ENCODE peak calls at places on chromosomes 13 and 19, in eight cellular contexts. U is endothelial cell of umbilical vein, Z is stomach, P is vagina, X is prostate gland, N is GM23338, C is HepG2, S is spleen. W is an unnamed sample.
A peak's percentile ranks its signal among the peaks of the same experiment; 100 is the strongest.

GRCh38 chr19:2084993-2085720 is 11.0 kb downstream of the MOB3A start:
- DNase-seq in X (no peak), C (no peak), S (peak; percentile 97), P (no peak), Z (peak; percentile 76), U (peak; percentile 34), N (no peak), W (peak; percentile 82)

GRCh38 chr19:35750167-35750566 is 1.8 kb downstream of the LIN37 start:
- DNase-seq in X (no peak), N (no peak), S (no peak), Z (no peak), P (no peak), C (no peak), U (no peak), W (no peak)

GRCh38 chr19:18439025-18439909 is 1.3 kb upstream of the ISYNA1 start:
- DNase-seq in Z (peak; percentile 58), C (peak; percentile 72), X (no peak), S (peak; percentile 64), U (no peak), P (no peak), N (peak; percentile 56), W (no peak)

GRCh38 chr13:50215389-50215788 is 200.1 kb downstream of the KCNRG start:
- DNase-seq in U (no peak), P (no peak), Z (no peak), X (no peak), S (no peak), N (no peak), C (peak; percentile 27), W (no peak)

GRCh38 chr13:86653009-86653408 is 853.8 kb upstream of the SLITRK6 start:
- DNase-seq in P (no peak), U (no peak), X (no peak), S (no peak), Z (no peak), C (no peak), N (no peak), W (no peak)

GRCh38 chr19:46623915-46624502 is 880 bp downstream of the PTGIR start:
- DNase-seq in S (no peak), N (no peak), U (no peak), Z (no peak), X (no peak), P (no peak), C (no peak), W (no peak)

GRCh38 chr13:99985243-99985874 is 3.8 kb downstream of the ZIC2 start:
- DNase-seq in X (no peak), P (no peak), N (peak; percentile 81), Z (no peak), U (no peak), S (no peak), C (no peak), W (no peak)

GRCh38 chr19:34432797-34433196 is 4.6 kb downstream of the UBA2 start:
- DNase-seq in P (no peak), Z (no peak), X (no peak), U (peak; percentile 53), S (no peak), N (peak; percentile 2), C (no peak), W (no peak)

GRCh38 chr13:75357576-75358295 is 124.2 kb downstream of the TBC1D4 start:
- DNase-seq in N (peak; percentile 83), P (no peak), X (no peak), Z (no peak), U (peak; percentile 78), C (peak; percentile 69), S (no peak), W (no peak)

GRCh38 chr19:6138511-6138910 is 3.0 kb downstream of the ACSBG2 start:
- DNase-seq in N (no peak), Z (no peak), U (no peak), P (no peak), S (no peak), X (no peak), C (no peak), W (no peak)

GRCh38 chr13:98998831-98999634 is 21.2 kb upstream of the DOCK9 start:
- DNase-seq in S (no peak), N (no peak), X (no peak), P (no peak), U (no peak), Z (no peak), C (no peak), W (no peak)

GRCh38 chr19:49326165-49326704 is 1.2 kb upstream of the SLC6A16 start:
- DNase-seq in P (no peak), X (no peak), N (no peak), U (no peak), C (no peak), Z (no peak), S (no peak), W (no peak)

GRCh38 chr13:89514534-89515312 is 1832.8 kb upstream of the MIR17HG start:
- DNase-seq in X (no peak), S (no peak), C (peak; percentile 50), Z (no peak), N (peak; percentile 76), U (peak; percentile 97), P (no peak), W (no peak)

GRCh38 chr19:55085923-55086715 is 10.4 kb downstream of the EPS8L1 start:
- DNase-seq in U (no peak), X (no peak), N (peak; percentile 51), S (peak; percentile 70), P (no peak), C (no peak), Z (no peak), W (no peak)

GRCh38 chr19:55088543-55089265 is 13.0 kb downstream of the EPS8L1 start:
- DNase-seq in Z (peak; percentile 81), U (peak; percentile 70), C (peak; percentile 59), X (peak; percentile 41), S (peak; percentile 87), P (no peak), N (peak; percentile 95), W (peak; percentile 90)

GRCh38 chr19:55088021-55088451 is 12.4 kb downstream of the EPS8L1 start:
- DNase-seq in C (no peak), Z (no peak), X (no peak), S (no peak), N (no peak), P (no peak), U (no peak), W (peak; percentile 60)

GRCh38 chr19:55087542-55087935 is 11.9 kb downstream of the EPS8L1 start:
- DNase-seq in C (no peak), X (no peak), U (no peak), N (peak; percentile 62), S (no peak), P (no peak), Z (no peak), W (no peak)

GRCh38 chr19:55086730-55087541 is 11.3 kb downstream of the EPS8L1 start:
- DNase-seq in Z (peak; percentile 82), X (peak; percentile 92), C (no peak), P (no peak), S (peak; percentile 90), N (peak; percentile 100), U (peak; percentile 97), W (peak; percentile 96)
- TF ChIP-seq POLR2AphosphoS5 in Z (peak; percentile 32), X (peak; percentile 88), C (no peak), P (peak; percentile 68), S (peak; percentile 79), N (peak; percentile 91), U (peak; percentile 58), W (no peak)

GRCh38 chr13:44879452-44880058 is 109.7 kb downstream of the NUFIP1 start:
- DNase-seq in P (no peak), N (peak; percentile 51), Z (no peak), X (no peak), C (no peak), S (no peak), U (peak; percentile 48), W (no peak)

GRCh38 chr13:44873486-44873885 is 115.8 kb downstream of the NUFIP1 start:
- DNase-seq in C (no peak), S (no peak), P (no peak), X (no peak), Z (peak; percentile 78), N (no peak), U (no peak), W (no peak)

GRCh38 chr13:44874886-44875630 is 114.2 kb downstream of the NUFIP1 start:
- DNase-seq in S (no peak), P (no peak), U (no peak), C (no peak), X (no peak), Z (no peak), N (no peak), W (no peak)

GRCh38 chr13:44874176-44874575 is 115.1 kb downstream of the NUFIP1 start:
- DNase-seq in S (no peak), P (no peak), X (no peak), C (no peak), Z (no peak), N (no peak), U (no peak), W (no peak)

GRCh38 chr13:44876782-44877324 is 112.4 kb downstream of the NUFIP1 start:
- DNase-seq in N (peak; percentile 88), S (no peak), Z (no peak), C (no peak), P (no peak), X (no peak), U (no peak), W (no peak)
- TF ChIP-seq CTCF in N (peak; percentile 94), S (no peak), Z (no peak), C (peak; percentile 17), P (no peak), X (no peak), U (peak; percentile 47), W (peak; percentile 19)

DNA sequence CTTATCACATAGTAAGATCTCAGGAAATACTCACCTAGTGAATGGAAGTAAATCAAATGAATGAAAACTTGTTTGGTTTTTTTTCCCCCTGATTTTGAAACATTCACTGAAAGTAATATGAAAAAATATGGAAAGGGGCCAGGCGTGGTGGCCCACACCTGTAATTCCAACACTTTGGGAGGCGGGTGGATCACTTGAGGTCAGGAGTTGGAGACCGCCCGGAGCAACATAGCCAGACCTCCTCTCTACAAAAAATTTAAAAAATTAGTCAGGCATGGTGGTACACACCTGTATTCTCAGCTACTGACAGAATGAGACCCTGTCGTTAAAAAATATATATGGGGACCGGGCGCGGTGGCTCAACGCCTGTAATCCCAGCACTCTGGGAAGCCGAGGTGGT is 149.6 kb downstream of the SIPA1L3 start:
- DNase-seq in P (no peak), X (no peak), Z (no peak), N (no peak), C (no peak), S (no peak), U (no peak), W (no peak)
- H3K4me1 ChIP-seq in P (no peaks in the 10 kb centered on the region), X (peaks cover 16% of the 10 kb centered on the region), Z (peaks cover 30% of the 10 kb centered on the region), N (peaks cover 36% of the 10 kb centered on the region), C (peaks cover 11% of the 10 kb centered on the region), S (peaks cover 60% of the 10 kb centered on the region), U (peaks cover 31% of the 10 kb centered on the region), W (peaks cover 12% of the 10 kb centered on the region)

GRCh38 chr19:54412877-54413276 is 2.4 kb upstream of the TTYH1 start:
- DNase-seq in C (no peak), U (no peak), X (no peak), N (no peak), S (no peak), P (no peak), Z (no peak), W (no peak)

GRCh38 chr19:54416695-54417491 is 1.6 kb downstream of the TTYH1 start:
- DNase-seq in X (no peak), P (no peak), S (no peak), C (no peak), Z (no peak), U (no peak), N (peak; percentile 46), W (no peak)

GRCh38 chr19:54414156-54414555 is 1.1 kb upstream of the TTYH1 start:
- DNase-seq in U (no peak), X (no peak), S (no peak), C (no peak), N (no peak), Z (no peak), P (no peak), W (no peak)

GRCh38 chr19:54415901-54416621 is 797 bp downstream of the TTYH1 start:
- DNase-seq in C (no peak), P (no peak), N (no peak), X (no peak), S (no peak), U (no peak), Z (no peak), W (no peak)

GRCh38 chr19:54415208-54415900 is at the start of gene TTYH1:
- DNase-seq in N (peak; percentile 66), S (no peak), C (no peak), Z (no peak), P (no peak), X (no peak), U (no peak), W (no peak)
- TF ChIP-seq POLR2AphosphoS5 in N (no peak), S (no peak), C (no peak), Z (no peak), P (no peak), X (no peak), U (no peak), W (no peak)